ENCODE peak calls at places on chromosomes 7 and 10, in four cellular contexts. K, E, G and I are unnamed samples.

GRCh38 chr7:22373911-22374310 is 17.0 kb upstream of the RAPGEF5 start:
- DNase-seq in K (no peak), E (no peak), G (no peak), I (no peak)

GRCh38 chr10:73584737-73585136 is 6.4 kb downstream of the USP54 start:
- DNase-seq in K (no peak), E (no peak), G (no peak), I (no peak)

GRCh38 chr7:41881313-41882130 is 178.6 kb upstream of the INHBA start:
- DNase-seq in K (peak; percentile 70), E (peak; percentile 48), G (peak; percentile 39), I (peak; percentile 40)

GRCh38 chr10:78420946-78421732 is 387.5 kb downstream of the RPS24 start:
- DNase-seq in K (no peak), E (no peak), G (no peak), I (no peak)

GRCh38 chr7:100418930-100419659 is 9.4 kb downstream of the ZCWPW1 start:
- DNase-seq in K (no peak), E (no peak), G (no peak), I (no peak)

GRCh38 chr10:123878666-123879311 is 12.8 kb downstream of the CPXM2 start:
- DNase-seq in K (no peak), E (no peak), G (no peak), I (no peak)

GRCh38 chr7:45918556-45918955 is 2.5 kb downstream of the IGFBP3 start:
- DNase-seq in K (no peak), E (no peak), G (no peak), I (no peak)

GRCh38 chr7:36606442-36607205 is 117.7 kb downstream of the AOAH start:
- DNase-seq in K (no peak), E (no peak), G (no peak), I (no peak)

GRCh38 chr10:804191-804781 is 114.8 kb upstream of the DIP2C start:
- DNase-seq in K (no peak), E (no peak), G (no peak), I (no peak)

GRCh38 chr7:50651227-50651989 is 86.2 kb upstream of the DDC start:
- DNase-seq in K (no peak), E (no peak), G (no peak), I (no peak)

GRCh38 chr7:77537595-77538185 is 595 bp downstream of the PTPN12 start:
- DNase-seq in K (peak; percentile 34), E (peak; percentile 38), G (peak; percentile 28), I (peak; percentile 47)

GRCh38 chr7:84176716-84177115 is 17.9 kb downstream of the SEMA3A start:
- DNase-seq in K (no peak), E (no peak), G (peak; percentile 33), I (no peak)

GRCh38 chr10:26334932-26335573 is 103.1 kb upstream of the APBB1IP start:
- DNase-seq in K (peak; percentile 90), E (peak; percentile 34), G (peak; percentile 35), I (no peak)

DNA sequence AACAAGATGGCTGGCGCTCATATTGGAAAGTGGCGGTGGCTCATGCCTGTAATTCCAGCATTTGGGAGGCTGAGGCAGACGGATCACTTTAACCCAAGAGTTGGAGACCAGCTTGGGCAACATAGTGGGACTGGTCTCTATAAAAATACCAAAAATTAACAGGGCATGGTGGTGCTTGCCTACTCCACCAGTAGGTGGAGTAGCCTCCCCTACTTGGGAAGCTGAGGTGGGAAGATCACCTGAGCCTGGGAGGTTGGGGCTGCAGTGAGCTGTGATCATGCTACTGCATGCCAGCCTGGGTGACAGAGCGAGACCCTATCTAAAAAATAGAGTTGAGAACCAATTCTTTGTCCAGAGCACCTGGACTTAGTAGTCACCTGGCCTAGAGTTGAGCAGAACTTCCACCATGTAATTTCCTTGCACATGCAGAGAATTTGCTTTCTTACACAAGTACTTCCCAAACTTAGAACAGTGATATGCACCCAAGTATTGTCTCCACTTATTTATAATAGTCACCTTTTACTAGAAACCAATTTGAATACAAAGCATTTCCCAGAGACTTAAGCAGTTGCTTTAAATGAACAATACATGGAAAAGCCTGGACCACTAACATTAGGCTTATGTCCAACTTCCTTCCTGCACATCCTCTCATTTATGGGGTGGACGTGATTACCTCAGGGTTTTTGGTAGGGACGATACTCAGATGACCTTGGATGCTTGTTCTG is 15.9 kb downstream of the LAMB4 start:
- DNase-seq in K (peak; percentile 24), E (no peak), G (no peak), I (peak; percentile 21)
- TF ChIP-seq CTCF in K (peak; percentile 75), E (no peak), G (peak; percentile 19), I (no peak)

DNA sequence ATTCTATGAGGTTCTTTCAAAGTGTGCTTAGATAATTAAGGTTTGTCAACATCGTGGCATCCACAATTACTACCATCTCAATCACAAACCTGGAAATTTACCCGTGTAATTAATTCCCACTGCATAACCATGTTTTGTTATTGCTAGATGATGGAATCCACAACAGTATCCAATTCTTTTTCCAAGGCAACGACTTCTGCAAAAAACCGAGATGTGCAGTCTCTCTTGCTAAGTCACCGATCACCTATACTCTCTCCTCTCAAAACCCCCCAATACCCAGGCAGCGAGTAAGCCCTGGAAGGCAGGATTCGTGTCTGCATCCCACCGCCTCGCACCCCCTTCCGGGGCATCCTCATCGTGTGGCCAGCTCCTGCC is 678 bp upstream of the EIF4H start:
- DNase-seq in K (no peak), E (no peak), G (no peak), I (no peak)
- H3K4me1 ChIP-seq in K (peaks cover 42% of the 10 kb centered on the region), E (no peaks in the 10 kb centered on the region), G (peaks cover 14% of the 10 kb centered on the region), I (peaks cover 39% of the 10 kb centered on the region)

GRCh38 chr7:12493866-12494265 is 76.7 kb upstream of the SCIN start:
- DNase-seq in K (no peak), E (no peak), G (no peak), I (no peak)

GRCh38 chr7:12493407-12493806 is 77.1 kb upstream of the SCIN start:
- DNase-seq in K (no peak), E (no peak), G (peak; percentile 43), I (no peak)

GRCh38 chr7:12491526-12491925 is 79.0 kb upstream of the SCIN start:
- DNase-seq in K (no peak), E (no peak), G (no peak), I (no peak)

GRCh38 chr7:12490941-12491340 is 79.6 kb upstream of the SCIN start:
- DNase-seq in K (no peak), E (no peak), G (no peak), I (no peak)

DNA sequence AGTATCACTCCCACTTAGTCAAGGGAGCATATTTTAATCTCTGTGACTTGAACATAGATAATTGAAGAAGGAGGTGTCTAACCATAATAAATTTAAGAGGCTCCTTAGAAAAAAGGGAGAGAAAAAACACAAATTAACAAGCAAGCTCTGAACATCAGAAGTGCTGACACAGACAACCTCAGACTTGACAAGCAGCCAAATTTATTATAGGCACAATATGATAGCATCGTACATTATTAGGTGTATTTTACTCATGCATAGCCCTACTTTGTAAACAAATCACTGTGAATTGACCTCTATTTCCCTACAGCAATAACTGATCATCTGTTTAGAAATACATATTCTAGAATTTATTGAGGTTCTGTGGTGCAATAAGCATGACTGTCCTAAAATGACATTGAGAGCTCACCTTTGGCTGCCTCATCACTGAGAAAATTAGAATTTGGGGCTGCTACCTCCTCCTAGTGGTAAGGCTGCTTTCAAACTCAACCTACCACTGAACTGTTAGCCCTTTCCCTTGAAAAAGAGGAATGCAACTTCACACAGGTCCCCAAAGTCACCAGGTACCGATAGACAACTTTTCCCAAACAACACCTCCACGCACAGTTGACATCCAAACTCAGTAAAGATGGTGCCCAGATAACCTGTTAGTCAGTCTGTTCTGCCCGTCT is 76.0 kb upstream of the SCIN start:
- DNase-seq in K (no peak), E (no peak), G (no peak), I (no peak)
- TF ChIP-seq CTCF in K (peak; percentile 14), E (no peak), G (no peak), I (no peak)

GRCh38 chr7:143392875-143393266 is 11.7 kb downstream of the ZYX start:
- DNase-seq in K (no peak), E (no peak), G (peak; percentile 44), I (no peak)

GRCh38 chr7:143394777-143395176 is 13.6 kb downstream of the ZYX start:
- DNase-seq in K (no peak), E (no peak), G (no peak), I (no peak)

GRCh38 chr7:143391462-143392404 is 10.6 kb downstream of the ZYX start:
- DNase-seq in K (no peak), E (peak; percentile 88), G (peak; percentile 90), I (peak; percentile 64)

GRCh38 chr7:143394068-143394467 is 12.9 kb downstream of the ZYX start:
- DNase-seq in K (no peak), E (no peak), G (no peak), I (no peak)

DNA sequence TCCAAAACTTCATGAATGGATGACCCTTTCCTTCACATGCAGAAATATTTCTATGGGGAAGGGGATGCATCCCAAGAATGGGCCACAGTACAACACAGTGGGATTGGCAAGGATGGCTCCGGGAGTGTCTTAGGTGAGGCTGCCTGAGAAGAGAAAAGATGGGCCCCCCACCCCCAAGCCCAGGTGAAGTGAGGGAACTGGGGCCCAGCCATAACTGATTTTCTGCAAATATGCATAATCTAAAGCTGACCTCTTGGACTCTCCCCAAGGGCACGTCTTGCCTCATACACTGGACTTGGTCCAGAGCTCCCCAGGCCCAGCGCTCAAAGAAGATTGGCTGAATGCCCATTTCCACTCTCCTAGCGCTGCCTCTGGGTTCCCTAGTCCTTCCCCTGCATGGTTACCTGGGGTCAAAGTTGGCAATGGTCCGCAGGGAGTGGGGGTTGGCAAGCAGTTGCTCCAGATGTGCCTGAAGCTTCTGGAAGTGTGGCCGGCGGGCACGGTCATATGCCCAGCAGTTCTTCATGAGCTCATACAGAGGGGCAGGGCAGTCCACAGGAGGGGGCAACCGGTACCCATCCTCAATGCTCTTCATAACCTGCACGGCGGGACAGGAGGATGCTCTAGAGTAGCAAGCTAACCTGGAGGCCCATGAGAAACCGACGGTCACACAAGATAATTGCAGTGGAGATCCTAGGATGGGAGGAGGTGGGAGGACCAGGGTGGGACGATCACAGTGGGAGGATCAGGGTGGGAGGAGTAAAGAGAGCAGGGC is 12.3 kb downstream of the ZYX start:
- DNase-seq in K (no peak), E (no peak), G (peak; percentile 67), I (no peak)
- H3K4me1 ChIP-seq in K (no peaks in the 10 kb centered on the region), E (peaks cover 5% of the 10 kb centered on the region), G (peaks cover 38% of the 10 kb centered on the region), I (peaks cover 64% of the 10 kb centered on the region)

GRCh38 chr7:101804642-101805401 is 12.6 kb upstream of the CUX1 start:
- DNase-seq in K (peak; percentile 72), E (no peak), G (no peak), I (no peak)
- TF ChIP-seq CTCF in K (peak; percentile 71), E (no peak), G (no peak), I (no peak)

DNA sequence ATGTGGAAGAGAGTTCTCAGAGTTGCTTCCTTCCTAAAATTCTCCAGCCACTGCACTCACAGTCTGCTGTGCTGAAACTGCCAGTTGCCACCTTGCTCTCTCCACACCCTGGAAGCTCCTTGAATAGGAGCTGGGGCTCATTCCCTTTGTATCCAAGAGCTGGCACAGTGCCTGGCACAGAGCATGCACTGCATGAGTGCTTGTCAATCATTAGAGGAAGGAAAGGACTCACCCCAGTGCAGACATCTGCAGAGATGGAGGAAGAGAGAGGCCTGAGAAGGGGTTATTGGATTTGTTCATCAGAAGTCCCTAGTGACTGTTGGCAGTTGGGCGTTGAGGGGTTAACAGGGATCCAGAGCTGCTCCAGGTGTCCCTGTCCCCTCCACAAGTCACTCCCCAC is 41.7 kb upstream of the DUSP5 start:
- DNase-seq in K (peak; percentile 36), E (no peak), G (no peak), I (no peak)
- H3K4me1 ChIP-seq in K (peaks cover 63% of the 10 kb centered on the region), E (no peaks in the 10 kb centered on the region), G (peaks cover 2% of the 10 kb centered on the region), I (peaks cover 10% of the 10 kb centered on the region)

GRCh38 chr10:91220194-91220953 is at the start of gene PCGF5:
- DNase-seq in K (peak; percentile 94), E (peak; percentile 84), G (peak; percentile 88), I (peak; percentile 94)
- TF ChIP-seq CTCF in K (no peak), E (peak; percentile 41), G (peak; percentile 22), I (peak; percentile 56)